ENCODE peak calls at places on chromosomes 2 and 18, in five cellular contexts. T, Y, A, I and E are unnamed samples.

GRCh38 chr2:190467575-190468083 is 59.5 kb downstream of the MFSD6 start:
- DNase-seq in I (no peak), T (no peak), A (peak), Y (no peak), E (peak)

GRCh38 chr2:3683748-3684454 is 19.5 kb upstream of the DCDC2C start:
- DNase-seq in Y (no peak), I (no peak), A (no peak), T (peak), E (no peak)

GRCh38 chr2:215556979-215557378 is 121.1 kb upstream of the FN1 start:
- DNase-seq in Y (no peak), I (no peak), A (no peak), T (no peak), E (peak)

GRCh38 chr2:5433855-5434254 is 258.3 kb upstream of the SOX11 start:
- DNase-seq in Y (no peak), I (no peak), T (no peak), A (no peak), E (no peak)

GRCh38 chr2:48092846-48093498 is 186.7 kb upstream of the FBXO11 start:
- DNase-seq in A (no peak), Y (no peak), T (no peak), I (no peak), E (peak)

GRCh38 chr18:68796936-68797690 is 767 bp upstream of the CCDC102B start:
- DNase-seq in I (no peak), Y (no peak), T (no peak), A (peak), E (peak)

GRCh38 chr2:146579154-146579930 is 1265.5 kb upstream of the ACVR2A start:
- DNase-seq in I (no peak), T (peak), A (no peak), Y (no peak), E (peak)

GRCh38 chr2:26178746-26179436 is 6.0 kb downstream of the GAREM2 start:
- DNase-seq in T (no peak), A (no peak), Y (no peak), I (no peak), E (peak)

GRCh38 chr2:85924522-85924921 is 35.7 kb upstream of the ST3GAL5 start:
- DNase-seq in T (peak), I (no peak), A (no peak), Y (no peak), E (peak)

GRCh38 chr18:3624818-3625716 is 175.1 kb downstream of the TGIF1 start:
- DNase-seq in A (no peak), I (peak), Y (no peak), T (peak), E (peak)

GRCh38 chr18:54147439-54147838 is 77.0 kb downstream of the MBD2 start:
- DNase-seq in Y (no peak), I (peak), T (no peak), A (no peak), E (no peak)

GRCh38 chr2:73919596-73920228 is 7.0 kb upstream of the DGUOK start:
- DNase-seq in I (no peak), T (no peak), Y (no peak), A (no peak), E (no peak)

GRCh38 chr2:144430722-144431163 is 89.2 kb downstream of the ZEB2 start:
- DNase-seq in I (no peak), A (no peak), T (no peak), Y (no peak), E (peak)

GRCh38 chr2:236397681-236398080 is 133.5 kb upstream of the ASB18 start:
- DNase-seq in A (no peak), I (no peak), Y (no peak), T (no peak), E (no peak)

GRCh38 chr2:240964854-240965295 is 33.5 kb upstream of the SNED1 start:
- DNase-seq in Y (no peak), I (no peak), A (no peak), T (no peak), E (no peak)

GRCh38 chr2:197248623-197249022 is 62.0 kb downstream of the ANKRD44 start:
- DNase-seq in I (no peak), T (no peak), Y (peak), A (no peak), E (peak)

GRCh38 chr2:30488012-30488659 is 41.1 kb downstream of the LCLAT1 start:
- DNase-seq in Y (no peak), A (no peak), T (no peak), I (no peak), E (no peak)

GRCh38 chr2:158998486-158999248 is 30.2 kb downstream of the TANC1 start:
- DNase-seq in Y (no peak), I (no peak), A (no peak), T (no peak), E (peak)

GRCh38 chr2:30306522-30306921 is 75.2 kb downstream of the LBH start:
- DNase-seq in T (no peak), Y (no peak), I (peak), A (no peak), E (no peak)

GRCh38 chr2:140376686-140377085 is 1596.5 kb upstream of the NXPH2 start:
- DNase-seq in I (no peak), A (no peak), Y (no peak), T (no peak), E (no peak)

GRCh38 chr18:76098728-76099514 is 396.1 kb downstream of the ZNF516 start:
- DNase-seq in I (peak), A (no peak), T (no peak), Y (no peak), E (no peak)

GRCh38 chr2:8710951-8711350 is 29.1 kb downstream of the ID2 start:
- DNase-seq in T (no peak), I (no peak), A (no peak), Y (no peak), E (no peak)

GRCh38 chr2:7880561-7880960 is 801.3 kb upstream of the ID2 start:
- DNase-seq in A (no peak), T (no peak), Y (no peak), I (no peak), E (no peak)

GRCh38 chr18:64713284-64713683 is 564.4 kb upstream of the LINC00305 start:
- DNase-seq in T (no peak), Y (no peak), A (no peak), I (no peak), E (no peak)

GRCh38 chr18:59950215-59950944 is 50.6 kb downstream of the PMAIP1 start:
- DNase-seq in I (peak), T (no peak), A (no peak), Y (no peak), E (peak)